ENCODE peak calls at places on chromosomes 3 and 15, in eight cellular contexts. J is OCI-LY7; H is progenitor cell of endocrine pancreas; Z is CD8-positive, alpha-beta T cell; X is fibroblast of mammary gland; O is cardiac muscle cell; E is AG10803; R is fibroblast of pulmonary artery. Q is an unnamed sample.

GRCh38 chr3:54176106-54176505 is 53.8 kb downstream of the CACNA2D3 start:
- DNase-seq in H (no peak), O (peak; percentile 53), R (peak; percentile 48), X (no peak), E (no peak), J (no peak), Z (no peak), Q (no peak)

GRCh38 chr3:145089337-145089736 is 1071.6 kb downstream of the PLOD2 start:
- DNase-seq in Z (no peak), O (no peak), J (no peak), X (no peak), E (no peak), R (no peak), H (no peak), Q (no peak)

GRCh38 chr3:156666073-156666472 is 8.3 kb upstream of the TIPARP start:
- DNase-seq in J (no peak), E (no peak), R (no peak), Z (no peak), O (no peak), H (no peak), X (no peak), Q (no peak)

GRCh38 chr3:129025108-129025507 is 24.0 kb downstream of the EFCC1 start:
- DNase-seq in O (no peak), X (no peak), J (no peak), R (no peak), E (no peak), H (no peak), Z (no peak), Q (no peak)

GRCh38 chr3:196322-197153 is at the start of gene CHL1:
- DNase-seq in R (no peak), H (peak; percentile 34), E (no peak), O (no peak), Z (no peak), X (no peak), J (no peak), Q (no peak)

GRCh38 chr15:70424937-70425411 is 327.3 kb upstream of the TLE3 start:
- DNase-seq in E (no peak), X (no peak), Z (peak; percentile 10), O (no peak), J (no peak), R (no peak), H (no peak), Q (no peak)

GRCh38 chr3:42507252-42507651 is 4.8 kb downstream of the VIPR1 start:
- DNase-seq in H (peak; percentile 9), Z (no peak), X (no peak), J (no peak), R (peak; percentile 18), E (no peak), O (no peak), Q (no peak)

GRCh38 chr3:55624238-55624637 is 137.1 kb upstream of the WNT5A start:
- DNase-seq in E (peak; percentile 43), X (peak; percentile 30), J (no peak), H (no peak), O (no peak), R (no peak), Z (no peak), Q (peak; percentile 52)

GRCh38 chr3:71584216-71585061 is 911 bp upstream of the FOXP1 start:
- DNase-seq in O (peak; percentile 78), X (peak; percentile 49), H (peak; percentile 16), Z (peak; percentile 18), E (peak; percentile 50), R (peak; percentile 57), J (peak; percentile 47), Q (peak; percentile 12)

GRCh38 chr3:24394754-24395153 is 99.9 kb downstream of the THRB start:
- DNase-seq in J (no peak), Z (no peak), E (no peak), R (no peak), X (no peak), H (no peak), O (no peak), Q (no peak)

GRCh38 chr15:74889390-74889881 is 406 bp upstream of the MPI start:
- DNase-seq in O (peak; percentile 54), R (peak; percentile 38), E (no peak), H (no peak), J (no peak), Z (no peak), X (peak; percentile 33), Q (peak; percentile 31)

GRCh38 chr3:37863552-37863865 is 1.8 kb downstream of the CTDSPL start:
- DNase-seq in J (no peak), R (no peak), E (no peak), Z (no peak), O (no peak), H (no peak), X (no peak), Q (no peak)

GRCh38 chr15:33013827-33014445 is 180.6 kb downstream of the FMN1 start:
- DNase-seq in R (peak; percentile 50), E (peak; percentile 60), O (peak; percentile 43), X (peak; percentile 74), J (no peak), H (no peak), Z (no peak), Q (peak; percentile 80)

GRCh38 chr3:46708401-46709146 is 7.4 kb downstream of the TMIE start:
- DNase-seq in E (no peak), Z (no peak), O (no peak), R (no peak), J (no peak), X (no peak), H (no peak), Q (no peak)

GRCh38 chr15:28021281-28022039 is 77.7 kb downstream of the OCA2 start:
- DNase-seq in R (peak; percentile 34), X (peak; percentile 11), E (peak; percentile 56), J (no peak), H (no peak), O (peak; percentile 68), Z (no peak), Q (no peak)

GRCh38 chr3:34268032-34268760 is 469.8 kb downstream of the PDCD6IP start:
- DNase-seq in H (no peak), J (no peak), X (no peak), E (no peak), R (peak; percentile 20), Z (no peak), O (no peak), Q (no peak)

GRCh38 chr3:197580253-197580691 is 24.5 kb upstream of the BDH1 start:
- DNase-seq in Z (no peak), X (no peak), O (no peak), J (no peak), H (no peak), E (no peak), R (no peak), Q (no peak)

GRCh38 chr15:60583946-60584345 is 105.0 kb upstream of the ICE2 start:
- DNase-seq in J (no peak), H (no peak), E (no peak), Z (no peak), O (no peak), R (no peak), X (no peak), Q (no peak)

GRCh38 chr3:100374521-100374920 is 26.4 kb downstream of the TOMM70 start:
- DNase-seq in E (no peak), O (no peak), Z (no peak), X (no peak), R (no peak), H (no peak), J (no peak), Q (no peak)

GRCh38 chr15:62964251-62964650 is 78.3 kb upstream of the TPM1 start:
- DNase-seq in Z (no peak), E (peak; percentile 82), X (peak; percentile 74), J (no peak), O (no peak), R (no peak), H (no peak), Q (no peak)

DNA sequence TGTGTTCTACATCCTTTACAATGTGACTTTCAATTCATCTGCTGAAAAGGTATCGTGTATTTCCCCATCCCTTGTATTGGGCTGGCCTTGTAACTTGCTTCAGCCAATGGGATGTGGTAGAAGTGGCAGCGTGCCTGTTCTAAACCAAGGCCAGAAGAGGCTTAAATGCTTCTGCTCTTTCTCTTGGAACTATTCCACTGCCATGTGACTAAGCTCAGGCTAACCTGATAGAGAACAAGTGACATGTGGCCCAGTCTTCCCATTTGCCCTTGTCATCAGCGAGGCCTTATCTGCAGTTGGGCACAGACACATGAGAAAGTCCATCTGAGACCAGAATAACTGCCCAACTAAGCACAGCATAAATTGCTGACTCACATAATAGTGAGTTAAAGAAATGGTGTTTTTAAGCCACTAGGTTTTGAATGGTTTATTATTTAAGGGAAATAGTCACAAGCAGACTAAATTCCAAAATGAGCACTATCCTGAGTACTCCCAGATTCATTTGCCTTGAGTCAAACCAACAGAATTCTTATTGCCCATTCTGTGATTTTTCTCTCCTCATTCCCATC is 230.2 kb downstream of the CPNE4 start:
- DNase-seq in R (peak; percentile 6), O (peak; percentile 27), E (peak; percentile 28), X (no peak), Z (no peak), H (no peak), J (no peak), Q (peak; percentile 3)
- TF ChIP-seq CTCF in R (no peak), O (no peak), E (no peak), X (no peak), Z (no peak), H (no peak), J (no peak), Q (no peak)

GRCh38 chr15:34362047-34362773 is 4.8 kb downstream of the LPCAT4 start:
- DNase-seq in H (no peak), Z (no peak), O (no peak), J (no peak), E (no peak), R (no peak), X (no peak), Q (no peak)
- TF ChIP-seq CTCF in H (no peak), Z (no peak), O (no peak), J (no peak), E (no peak), R (no peak), X (no peak), Q (no peak)

GRCh38 chr3:195892105-195892354 is 16.3 kb downstream of the TNK2 start:
- DNase-seq in O (no peak), Z (no peak), E (no peak), R (no peak), X (no peak), J (no peak), H (no peak), Q (no peak)

GRCh38 chr3:195888311-195888761 is 20.0 kb downstream of the TNK2 start:
- DNase-seq in R (no peak), X (no peak), H (no peak), O (no peak), J (no peak), E (no peak), Z (no peak), Q (no peak)

GRCh38 chr3:195891431-195892104 is 16.8 kb downstream of the TNK2 start:
- DNase-seq in Z (no peak), H (no peak), X (no peak), R (no peak), J (no peak), E (no peak), O (no peak), Q (no peak)

GRCh38 chr3:195888981-195889842 is 19.1 kb downstream of the TNK2 start:
- DNase-seq in Z (no peak), X (no peak), H (no peak), J (no peak), O (no peak), E (no peak), R (no peak), Q (no peak)

GRCh38 chr3:195889843-195890407 is 18.4 kb downstream of the TNK2 start:
- DNase-seq in R (no peak), J (no peak), O (no peak), E (no peak), Z (no peak), H (no peak), X (no peak), Q (no peak)
- TF ChIP-seq CTCF in R (no peak), J (peak; percentile 30), O (no peak), E (no peak), Z (no peak), H (no peak), X (no peak), Q (peak; percentile 11)

GRCh38 chr15:79218588-79219200 is 63.8 kb upstream of the ANKRD34C start:
- DNase-seq in X (peak; percentile 34), Z (no peak), R (peak; percentile 14), O (peak; percentile 14), J (no peak), E (peak; percentile 10), H (no peak), Q (peak; percentile 8)
- TF ChIP-seq CTCF in X (peak; percentile 55), Z (no peak), R (peak; percentile 42), O (peak; percentile 51), J (no peak), E (peak; percentile 53), H (peak; percentile 60), Q (peak; percentile 71)